ENCODE peak calls at places on chromosome 7, in eight cellular contexts. F, K, Y, G, R, U, J and L are unnamed samples.

GRCh38 chr7:55409474-55410225 is 44.5 kb downstream of the LANCL2 start:
- DNase-seq in R (no peak), G (peak), F (no peak), Y (no peak), K (no peak), J (no peak), U (peak), L (no peak)

GRCh38 chr7:155216475-155217272 is 81.0 kb upstream of the INSIG1 start:
- DNase-seq in J (no peak), Y (peak), K (peak), F (no peak), R (no peak), G (no peak), U (no peak), L (no peak)

GRCh38 chr7:149409889-149410288 is 51.0 kb downstream of the ZNF777 start:
- DNase-seq in G (no peak), U (no peak), Y (no peak), F (no peak), K (no peak), R (no peak), J (no peak), L (no peak)

GRCh38 chr7:877312-878232 is 1.2 kb downstream of the GET4 start:
- DNase-seq in J (no peak), G (peak), U (peak), Y (no peak), F (no peak), K (no peak), R (no peak), L (peak)

GRCh38 chr7:159036916-159037605 is 107.6 kb downstream of the VIPR2 start:
- DNase-seq in U (no peak), J (no peak), R (no peak), G (no peak), F (no peak), Y (no peak), K (no peak), L (peak)

GRCh38 chr7:128838109-128838779 is 8.0 kb downstream of the FLNC start:
- DNase-seq in J (no peak), K (no peak), U (no peak), R (no peak), F (peak), G (no peak), Y (no peak), L (no peak)

GRCh38 chr7:21352540-21353387 is 75.1 kb upstream of the SP4 start:
- DNase-seq in J (peak), U (no peak), R (no peak), K (no peak), Y (no peak), F (no peak), G (no peak), L (no peak)

GRCh38 chr7:14834456-14834855 is 68.1 kb downstream of the DGKB start:
- DNase-seq in U (no peak), R (no peak), F (no peak), Y (peak), J (no peak), K (no peak), G (no peak), L (no peak)

GRCh38 chr7:107891619-107892366 is 810 bp downstream of the DLD start:
- DNase-seq in U (no peak), J (no peak), R (no peak), F (no peak), G (no peak), Y (peak), K (no peak), L (no peak)